ENCODE peak calls at places on chromosomes 12 and 14, in eight cellular contexts. C, S, X, M, U, W, K and N are unnamed samples.

GRCh38 chr12:6788972-6789905 is at the start of gene CD4:
- DNase-seq in M (no peak), U (peak; percentile 74), C (no peak), W (no peak), S (no peak), K (peak; percentile 87), X (no peak), N (peak; percentile 70)

GRCh38 chr12:49626169-49626835 is 2.9 kb downstream of the PRPF40B start:
- DNase-seq in U (peak; percentile 29), X (no peak), C (no peak), M (no peak), W (no peak), S (no peak), K (no peak), N (no peak)

GRCh38 chr12:3061129-3061857 is 15.9 kb upstream of the TSPAN9 start:
- DNase-seq in X (no peak), S (peak; percentile 20), M (no peak), K (no peak), C (no peak), W (no peak), U (no peak), N (peak; percentile 3)

GRCh38 chr12:57771873-57772428 is at the start of gene METTL1:
- DNase-seq in K (peak; percentile 96), M (peak; percentile 98), C (peak; percentile 96), U (peak; percentile 91), X (peak; percentile 90), S (peak; percentile 92), W (peak; percentile 99), N (peak; percentile 96)

GRCh38 chr14:65252471-65253255 is 150.3 kb upstream of the MAX start:
- DNase-seq in U (no peak), S (no peak), X (no peak), M (no peak), W (no peak), C (no peak), K (no peak), N (no peak)

GRCh38 chr14:32329690-32330290 is 692 bp downstream of the AKAP6 start:
- DNase-seq in X (no peak), K (no peak), S (no peak), M (no peak), W (no peak), U (no peak), C (no peak), N (no peak)

GRCh38 chr12:38465020-38465419 is 148.4 kb downstream of the ALG10B start:
- DNase-seq in S (no peak), U (no peak), M (no peak), X (no peak), W (no peak), K (no peak), C (no peak), N (no peak)

GRCh38 chr12:130186101-130186465 is 23.8 kb downstream of the FZD10 start:
- DNase-seq in K (no peak), C (no peak), S (no peak), M (no peak), X (no peak), W (no peak), U (no peak), N (no peak)

GRCh38 chr14:91866061-91866460 is 1.3 kb downstream of the TC2N start:
- DNase-seq in K (no peak), W (no peak), M (no peak), C (no peak), U (no peak), X (no peak), S (peak; percentile 92), N (no peak)

GRCh38 chr12:32486158-32486557 is 86.8 kb downstream of the FGD4 start:
- DNase-seq in X (no peak), C (no peak), W (peak; percentile 57), S (no peak), U (no peak), K (no peak), M (no peak), N (no peak)

GRCh38 chr14:94681300-94682060 is 69.3 kb downstream of the SERPINA3 start:
- DNase-seq in X (peak; percentile 32), W (peak; percentile 93), M (peak; percentile 45), C (no peak), U (no peak), K (no peak), S (no peak), N (no peak)

GRCh38 chr14:103448097-103448496 is 62.9 kb downstream of the MARK3 start:
- DNase-seq in K (no peak), W (no peak), U (no peak), C (no peak), S (no peak), X (no peak), M (no peak), N (no peak)

GRCh38 chr12:117447665-117448366 is 86.4 kb upstream of the NOS1 start:
- DNase-seq in S (no peak), C (no peak), X (no peak), K (no peak), W (no peak), M (no peak), U (no peak), N (no peak)

GRCh38 chr14:69088523-69089445 is 64.1 kb downstream of the DCAF5 start:
- DNase-seq in W (no peak), C (no peak), U (no peak), X (no peak), S (no peak), M (no peak), K (no peak), N (no peak)

GRCh38 chr12:13304924-13305323 is 108.4 kb downstream of the EMP1 start:
- DNase-seq in M (no peak), K (no peak), S (no peak), X (no peak), W (peak; percentile 19), C (no peak), U (no peak), N (no peak)

GRCh38 chr14:61418749-61419148 is 97.4 kb downstream of the PRKCH start:
- DNase-seq in M (no peak), W (no peak), S (peak; percentile 5), X (no peak), K (no peak), C (no peak), U (no peak), N (no peak)

GRCh38 chr12:109518820-109519665 is 41.6 kb downstream of the UBE3B start:
- DNase-seq in W (peak; percentile 58), S (peak; percentile 50), K (peak; percentile 74), M (peak; percentile 64), U (peak; percentile 49), C (peak; percentile 82), X (peak; percentile 75), N (peak; percentile 71)

GRCh38 chr12:123000578-123000977 is 20.1 kb downstream of the ARL6IP4 start:
- DNase-seq in X (no peak), U (no peak), S (no peak), M (no peak), C (no peak), W (no peak), K (no peak), N (no peak)

GRCh38 chr12:5944688-5945070 is 380 bp downstream of the ANO2 start:
- DNase-seq in M (no peak), C (no peak), S (no peak), U (no peak), W (peak; percentile 42), K (no peak), X (no peak), N (no peak)

GRCh38 chr14:31251028-31251958 is 43.7 kb upstream of the HECTD1 start:
- DNase-seq in C (no peak), X (no peak), K (no peak), W (no peak), M (no peak), S (no peak), U (no peak), N (no peak)

GRCh38 chr14:56145965-56146364 is 27.8 kb downstream of the PELI2 start:
- DNase-seq in X (no peak), C (no peak), M (no peak), U (no peak), S (peak; percentile 19), W (no peak), K (no peak), N (no peak)

GRCh38 chr14:77485256-77485655 is 13.4 kb downstream of the ISM2 start:
- DNase-seq in U (no peak), M (no peak), S (no peak), W (no peak), X (no peak), C (no peak), K (no peak), N (no peak)

GRCh38 chr12:14239350-14239934 is 126.0 kb upstream of the ATF7IP start:
- DNase-seq in S (no peak), U (no peak), M (no peak), W (peak; percentile 94), X (no peak), C (peak; percentile 94), K (no peak), N (no peak)

GRCh38 chr14:95362180-95362494 is 42.4 kb upstream of the CLMN start:
- DNase-seq in W (peak; percentile 63), K (no peak), S (no peak), C (no peak), M (no peak), U (no peak), X (no peak), N (no peak)

GRCh38 chr12:24776856-24777255 is 172.0 kb downstream of the BCAT1 start:
- DNase-seq in C (no peak), S (no peak), U (no peak), M (no peak), X (no peak), W (no peak), K (no peak), N (no peak)

GRCh38 chr12:73531752-73532151 is 1005.9 kb upstream of the ATXN7L3B start:
- DNase-seq in W (no peak), K (no peak), U (no peak), C (no peak), M (no peak), S (no peak), X (no peak), N (no peak)

GRCh38 chr14:73457050-73457934 is 1.1 kb downstream of the NUMB start:
- DNase-seq in S (no peak), X (peak; percentile 30), U (peak; percentile 12), K (peak; percentile 54), M (peak; percentile 80), C (peak; percentile 39), W (peak; percentile 71), N (peak; percentile 51)

GRCh38 chr14:34187645-34188044 is 236.8 kb upstream of the EGLN3 start:
- DNase-seq in X (no peak), W (no peak), C (no peak), S (no peak), M (no peak), K (no peak), U (no peak), N (no peak)

GRCh38 chr12:109734219-109735000 is 20.8 kb downstream of the FAM222A start:
- DNase-seq in M (peak; percentile 78), K (peak; percentile 34), W (peak; percentile 94), U (no peak), S (no peak), C (peak; percentile 69), X (peak; percentile 68), N (peak; percentile 43)

GRCh38 chr14:74508292-74508731 is 14.7 kb downstream of the ISCA2 start:
- DNase-seq in C (peak; percentile 47), X (peak; percentile 57), K (no peak), U (no peak), S (no peak), W (peak; percentile 91), M (no peak), N (no peak)

GRCh38 chr14:85333313-85333712 is 196.6 kb upstream of the FLRT2 start:
- DNase-seq in K (no peak), S (no peak), U (no peak), X (no peak), C (no peak), W (peak; percentile 8), M (no peak), N (no peak)

GRCh38 chr12:20183563-20183962 is 184.8 kb upstream of the PDE3A start:
- DNase-seq in K (no peak), X (no peak), C (no peak), W (no peak), U (no peak), S (peak; percentile 4), M (no peak), N (no peak)

GRCh38 chr14:22483863-22484593 is 105.0 kb downstream of the DAD1 start:
- DNase-seq in U (no peak), K (no peak), X (no peak), W (no peak), C (no peak), S (no peak), M (no peak), N (no peak)

GRCh38 chr14:73369433-73369832 is 88.9 kb downstream of the NUMB start:
- DNase-seq in K (no peak), U (no peak), X (no peak), S (no peak), M (no peak), C (no peak), W (no peak), N (no peak)